ENCODE peak calls at places on chromosomes 3 and 15, in six cellular contexts. K is kidney, W is mammary epithelial cell, N is WTC11, I is astrocyte, T is foreskin fibroblast. A is an unnamed sample.

GRCh38 chr3:172135766-172136729 is 96.7 kb downstream of the FNDC3B start:
- DNase-seq in W (peak; percentile 61), N (no peak), T (peak; percentile 67), I (peak; percentile 71), K (no peak), A (no peak)

GRCh38 chr3:150105886-150106612 is 135.4 kb upstream of the PFN2 start:
- DNase-seq in I (no peak), T (peak; percentile 17), N (no peak), K (no peak), W (no peak), A (no peak)

GRCh38 chr3:70808881-70809280 is 496.4 kb upstream of the MDFIC2 start:
- DNase-seq in T (no peak), I (no peak), N (no peak), K (no peak), W (no peak), A (no peak)

GRCh38 chr15:41233367-41233771 is 2.3 kb downstream of the CHP1 start:
- DNase-seq in T (peak; percentile 84), I (peak; percentile 69), N (no peak), W (peak; percentile 62), K (no peak), A (no peak)

GRCh38 chr3:114406286-114406685 is 112.5 kb downstream of the TIGIT start:
- DNase-seq in N (no peak), T (peak; percentile 84), K (no peak), W (no peak), I (no peak), A (no peak)

GRCh38 chr3:31064021-31064420 is 169.6 kb upstream of the GADL1 start:
- DNase-seq in T (peak; percentile 53), K (no peak), W (peak; percentile 52), I (peak; percentile 77), N (no peak), A (no peak)

GRCh38 chr3:142863965-142864924 is 24.6 kb downstream of the PCOLCE2 start:
- DNase-seq in K (no peak), W (peak; percentile 32), T (no peak), N (no peak), I (no peak), A (no peak)

GRCh38 chr3:95705786-95706418 is 1108.5 kb upstream of the EPHA6 start:
- DNase-seq in I (no peak), T (no peak), N (no peak), K (no peak), W (no peak), A (no peak)

GRCh38 chr3:171803044-171803443 is 7.2 kb downstream of the PLD1 start:
- DNase-seq in I (no peak), T (no peak), K (no peak), N (no peak), W (no peak), A (no peak)

GRCh38 chr3:99659965-99660364 is 21.6 kb downstream of the COL8A1 start:
- DNase-seq in N (no peak), K (no peak), W (no peak), I (no peak), T (peak; percentile 74), A (no peak)

GRCh38 chr15:78988361-78988911 is 43.6 kb upstream of the CTSH start:
- DNase-seq in I (peak; percentile 98), T (peak; percentile 98), N (no peak), W (peak; percentile 99), K (peak; percentile 93), A (no peak)

GRCh38 chr3:120693439-120694172 is 11.6 kb upstream of the HGD start:
- DNase-seq in W (peak; percentile 27), K (no peak), I (peak; percentile 47), T (peak; percentile 50), N (no peak), A (no peak)

GRCh38 chr3:44021646-44022594 is 219.8 kb upstream of the TOPAZ1 start:
- DNase-seq in W (no peak), I (peak; percentile 8), K (no peak), T (peak; percentile 51), N (peak; percentile 36), A (no peak)

GRCh38 chr15:86183765-86184491 is 104.3 kb downstream of the AGBL1 start:
- DNase-seq in N (no peak), I (peak; percentile 53), W (no peak), T (no peak), K (no peak), A (no peak)

GRCh38 chr15:96870510-96871039 is 540.1 kb downstream of the NR2F2 start:
- DNase-seq in I (no peak), T (no peak), N (peak; percentile 34), K (no peak), W (no peak), A (no peak)

GRCh38 chr3:154143873-154144272 is 22.7 kb downstream of the ARHGEF26 start:
- DNase-seq in W (no peak), N (no peak), K (no peak), T (no peak), I (no peak), A (no peak)

GRCh38 chr3:52518723-52519444 is 14.8 kb downstream of the NT5DC2 start:
- DNase-seq in T (peak; percentile 24), I (no peak), W (no peak), K (no peak), N (peak; percentile 78), A (no peak)

GRCh38 chr15:81029416-81030367 is 29.0 kb downstream of the TLNRD1 start:
- DNase-seq in I (peak; percentile 18), T (peak; percentile 53), W (peak; percentile 28), N (no peak), K (no peak), A (no peak)

GRCh38 chr15:62782100-62782791 is 260.3 kb upstream of the TPM1 start:
- DNase-seq in T (peak; percentile 82), I (peak; percentile 72), K (peak; percentile 87), N (peak; percentile 45), W (peak; percentile 64), A (peak; percentile 30)

GRCh38 chr15:85151861-85152260 is 170.2 kb downstream of the PDE8A start:
- DNase-seq in I (peak; percentile 14), K (no peak), W (no peak), T (peak; percentile 17), N (no peak), A (no peak)

GRCh38 chr3:12155833-12156232 is 2.9 kb downstream of the TIMP4 start:
- DNase-seq in T (peak; percentile 85), K (no peak), W (peak; percentile 83), I (peak; percentile 87), N (no peak), A (no peak)

GRCh38 chr15:89346516-89346915 is 11.9 kb upstream of the POLG start:
- DNase-seq in T (no peak), K (peak; percentile 16), N (peak; percentile 43), W (no peak), I (no peak), A (no peak)

GRCh38 chr3:94928921-94929320 is 866.1 kb downstream of the NSUN3 start:
- DNase-seq in T (no peak), I (peak; percentile 67), N (no peak), W (peak; percentile 63), K (no peak), A (no peak)

GRCh38 chr3:194231840-194232832 is 96.2 kb downstream of the HES1 start:
- DNase-seq in I (no peak), K (no peak), T (no peak), N (peak; percentile 55), W (peak; percentile 48), A (no peak)

GRCh38 chr15:53962646-53963561 is 15.3 kb upstream of the UNC13C start:
- DNase-seq in N (peak; percentile 56), W (no peak), K (no peak), I (no peak), T (peak; percentile 4), A (peak; percentile 10)

GRCh38 chr3:151091685-151092352 is 6.4 kb downstream of the MED12L start:
- DNase-seq in I (peak; percentile 38), W (no peak), N (no peak), T (peak; percentile 33), K (no peak), A (no peak)

GRCh38 chr15:41585140-41586047 is 26.4 kb downstream of the TYRO3 start:
- DNase-seq in K (no peak), W (peak; percentile 55), N (peak; percentile 35), T (peak; percentile 76), I (peak; percentile 49), A (peak; percentile 32)

GRCh38 chr3:153043729-153044314 is 118.2 kb upstream of the RAP2B start:
- DNase-seq in W (peak; percentile 71), N (no peak), I (peak; percentile 25), K (no peak), T (peak; percentile 61), A (no peak)

GRCh38 chr3:11845661-11846060 is 1.0 kb downstream of the TAMM41 start:
- DNase-seq in I (no peak), N (no peak), W (no peak), T (no peak), K (no peak), A (no peak)

DNA sequence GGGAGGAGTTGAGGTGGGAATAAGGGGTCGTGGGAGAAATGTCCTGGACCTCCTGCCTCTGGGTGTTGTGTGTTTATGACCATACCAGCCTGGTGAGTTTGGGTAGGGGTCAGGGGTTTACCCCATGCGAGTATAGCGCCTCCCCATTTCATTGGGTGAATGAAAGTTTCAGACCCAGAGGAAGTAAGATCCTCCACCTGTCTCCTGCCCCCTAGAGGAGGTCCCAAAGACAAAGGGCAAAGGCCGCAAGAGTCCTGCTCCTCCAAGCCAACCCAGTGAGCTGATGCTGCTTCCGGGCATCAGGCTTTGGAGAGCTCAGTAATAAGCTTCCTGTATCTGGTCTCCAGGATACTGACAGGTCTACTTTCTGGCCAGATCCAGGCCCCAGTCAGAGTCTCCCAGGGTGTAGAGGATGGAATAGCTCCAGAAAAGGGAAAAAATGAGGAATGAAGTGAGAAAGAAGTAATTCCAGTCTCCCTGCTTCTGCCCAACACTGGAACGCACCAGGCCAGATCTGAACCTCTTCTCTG is 6.4 kb upstream of the TBC1D21 start:
- DNase-seq in W (no peak), K (no peak), N (peak; percentile 67), T (no peak), I (no peak), A (no peak)
- TF ChIP-seq CTCF in W (no peak), K (no peak), N (no peak), T (no peak), I (no peak), A (peak; percentile 11)

GRCh38 chr15:44427756-44428724 is 611 bp downstream of the CTDSPL2 start:
- DNase-seq in I (peak; percentile 62), W (peak; percentile 83), T (no peak), K (no peak), N (peak; percentile 62), A (no peak)
- TF ChIP-seq CTCF in I (peak; percentile 23), W (no peak), T (peak; percentile 6), K (peak; percentile 13), N (no peak), A (peak; percentile 41)

GRCh38 chr3:141227752-141228151 is 3.9 kb upstream of the PXYLP1 start:
- DNase-seq in K (no peak), W (no peak), I (peak; percentile 56), N (no peak), T (peak; percentile 36), A (no peak)

GRCh38 chr3:141230293-141230692 is 1.3 kb upstream of the PXYLP1 start:
- DNase-seq in N (no peak), W (no peak), T (no peak), I (no peak), K (no peak), A (no peak)

GRCh38 chr3:141225939-141226338 is 5.7 kb upstream of the PXYLP1 start:
- DNase-seq in N (no peak), W (no peak), I (no peak), K (no peak), T (no peak), A (no peak)

GRCh38 chr3:141229132-141229531 is 2.5 kb upstream of the PXYLP1 start:
- DNase-seq in W (no peak), I (no peak), N (no peak), K (no peak), T (peak; percentile 23), A (no peak)

GRCh38 chr3:141228385-141228784 is 3.2 kb upstream of the PXYLP1 start:
- DNase-seq in T (no peak), W (no peak), I (no peak), K (no peak), N (no peak), A (no peak)
- TF ChIP-seq CTCF in T (no peak), W (no peak), I (no peak), K (no peak), N (no peak), A (no peak)

GRCh38 chr15:99361541-99362185 is 110.4 kb downstream of the LRRC28 start:
- DNase-seq in K (no peak), W (peak; percentile 14), T (peak; percentile 52), I (no peak), N (no peak), A (no peak)
- TF ChIP-seq CTCF in K (peak; percentile 45), W (peak; percentile 66), T (peak; percentile 26), I (peak; percentile 48), N (no peak), A (peak; percentile 55)